ENCODE peak calls at places on chromosomes 2 and 18, in ten cellular contexts. J is GM10248, H is astrocyte of the spinal cord, X is uterus, Z is mucosa of descending colon, S is PC-3, T is fibroblast of mammary gland, W is psoas muscle, C is fibroblast of lung, B is astrocyte. I is an unnamed sample.

GRCh38 chr2:162716122-162716521 is 122.4 kb downstream of the KCNH7 start:
- DNase-seq in B (no peak), T (no peak), H (no peak), X (no peak), W (no peak), J (no peak), C (no peak), Z (no peak), S (no peak), I (no peak)

GRCh38 chr2:111123751-111124150 is 3.0 kb downstream of the BCL2L11 start:
- DNase-seq in H (no peak), T (no peak), S (no peak), J (no peak), Z (no peak), W (no peak), C (no peak), B (no peak), X (no peak), I (no peak)

GRCh38 chr2:236631361-236632291 is 62.0 kb downstream of the ACKR3 start:
- DNase-seq in T (no peak), S (no peak), H (no peak), Z (no peak), W (no peak), B (no peak), C (no peak), X (no peak), J (no peak), I (no peak)

GRCh38 chr18:61669320-61669719 is 223.5 kb downstream of the RNF152 start:
- DNase-seq in W (no peak), S (no peak), X (no peak), C (peak), J (no peak), T (peak), H (peak), Z (no peak), B (peak), I (no peak)

GRCh38 chr2:114127372-114127771 is 237.5 kb downstream of the ACTR3 start:
- DNase-seq in C (no peak), W (no peak), Z (no peak), B (peak), T (peak), H (no peak), J (no peak), X (no peak), S (no peak), I (no peak)

GRCh38 chr2:127927415-127927814 is 41.7 kb upstream of the AMMECR1L start:
- DNase-seq in X (no peak), C (no peak), Z (no peak), W (no peak), T (no peak), J (no peak), B (no peak), S (no peak), H (no peak), I (no peak)

GRCh38 chr2:60230037-60230436 is 323.4 kb downstream of the BCL11A start:
- DNase-seq in S (no peak), W (no peak), Z (no peak), T (no peak), B (no peak), J (no peak), H (no peak), C (no peak), X (no peak), I (no peak)

GRCh38 chr2:216024779-216025178 is 11.4 kb upstream of the MREG start:
- DNase-seq in H (no peak), S (no peak), W (no peak), Z (no peak), T (no peak), C (no peak), B (no peak), X (no peak), J (no peak), I (no peak)

GRCh38 chr2:193749485-193749884 is 1554.8 kb upstream of the TMEFF2 start:
- DNase-seq in W (no peak), T (no peak), X (no peak), B (no peak), S (no peak), C (no peak), Z (no peak), H (no peak), J (no peak), I (no peak)

GRCh38 chr18:73151086-73151485 is 283.3 kb upstream of the NETO1 start:
- DNase-seq in B (no peak), C (no peak), Z (no peak), X (no peak), J (no peak), S (no peak), T (no peak), H (no peak), W (no peak), I (no peak)

GRCh38 chr2:7109558-7109935 is 192.3 kb downstream of the RNF144A start:
- DNase-seq in W (no peak), J (no peak), B (no peak), T (no peak), S (no peak), X (no peak), Z (no peak), C (no peak), H (no peak), I (no peak)

GRCh38 chr18:62523631-62524442 is 1.0 kb downstream of the ZCCHC2 start:
- DNase-seq in X (peak), J (no peak), W (peak), C (peak), T (peak), S (peak), B (peak), H (peak), Z (peak), I (peak)

GRCh38 chr18:58057291-58057965 is 13.4 kb downstream of the NEDD4L start:
- DNase-seq in H (peak), X (no peak), J (no peak), T (no peak), W (no peak), B (no peak), S (no peak), C (no peak), Z (no peak), I (no peak)

GRCh38 chr2:219565130-219566080 is 5.9 kb downstream of the OBSL1 start:
- DNase-seq in Z (no peak), C (no peak), J (no peak), S (no peak), T (no peak), H (no peak), B (no peak), W (no peak), X (no peak), I (no peak)

GRCh38 chr2:206783718-206784117 is 18.3 kb downstream of the FASTKD2 start:
- DNase-seq in C (no peak), B (no peak), X (no peak), J (no peak), S (peak), Z (no peak), T (peak), H (no peak), W (no peak), I (peak)

GRCh38 chr2:62398295-62398855 is 107.6 kb downstream of the TMEM17 start:
- DNase-seq in H (no peak), X (no peak), B (no peak), S (no peak), T (no peak), W (no peak), J (peak), Z (no peak), C (no peak), I (no peak)

GRCh38 chr18:33440011-33440383 is 524 bp downstream of the CCDC178 start:
- DNase-seq in S (peak), H (peak), Z (peak), X (peak), C (peak), T (peak), J (peak), W (no peak), B (peak), I (peak)

GRCh38 chr18:51666717-51667320 is 469.3 kb upstream of the MEX3C start:
- DNase-seq in H (peak), S (peak), X (no peak), J (no peak), B (peak), W (no peak), C (no peak), T (peak), Z (no peak), I (no peak)

GRCh38 chr2:134149904-134150303 is 104.0 kb upstream of the MGAT5 start:
- DNase-seq in W (no peak), B (no peak), Z (no peak), T (no peak), X (no peak), C (no peak), S (no peak), H (no peak), J (no peak), I (no peak)

GRCh38 chr2:159497857-159498256 is 118.5 kb downstream of the BAZ2B start:
- DNase-seq in Z (no peak), J (no peak), T (no peak), B (no peak), C (no peak), W (no peak), H (no peak), X (no peak), S (peak), I (no peak)

GRCh38 chr2:236498369-236498768 is 71.3 kb upstream of the ACKR3 start:
- DNase-seq in S (peak), Z (no peak), J (no peak), T (peak), B (peak), X (no peak), C (no peak), H (peak), W (no peak), I (no peak)

GRCh38 chr2:18829331-18829902 is 240.0 kb upstream of the NT5C1B start:
- DNase-seq in B (peak), X (no peak), T (peak), S (peak), H (peak), J (no peak), C (peak), Z (no peak), W (no peak), I (no peak)

GRCh38 chr18:41391616-41392610 is 563.1 kb upstream of the PIK3C3 start:
- DNase-seq in W (peak), H (peak), S (peak), C (peak), B (peak), T (peak), J (peak), X (no peak), Z (peak), I (peak)

GRCh38 chr18:424071-424868 is 76.2 kb downstream of the COLEC12 start:
- DNase-seq in T (peak), J (no peak), C (no peak), Z (no peak), H (peak), B (no peak), S (no peak), X (peak), W (no peak), I (no peak)

GRCh38 chr2:238154570-238154969 is 4.2 kb upstream of the ERFE start:
- DNase-seq in Z (no peak), B (no peak), H (no peak), X (no peak), S (no peak), W (peak), J (no peak), C (no peak), T (no peak), I (no peak)

GRCh38 chr2:148963461-148963860 is 75.0 kb upstream of the LYPD6B start:
- DNase-seq in S (no peak), H (no peak), Z (no peak), B (no peak), T (no peak), X (no peak), J (no peak), W (no peak), C (no peak), I (no peak)

GRCh38 chr2:172282944-172283343 is 144.4 kb upstream of the ITGA6 start:
- DNase-seq in S (peak), X (no peak), H (peak), B (peak), Z (no peak), W (no peak), C (peak), J (no peak), T (peak), I (no peak)

GRCh38 chr2:23456881-23457760 is 72.1 kb downstream of the KLHL29 start:
- DNase-seq in B (peak), T (peak), Z (no peak), J (no peak), C (peak), X (no peak), S (peak), W (no peak), H (no peak), I (no peak)

GRCh38 chr2:153595939-153596338 is 117.4 kb upstream of the RPRM start:
- DNase-seq in C (no peak), X (no peak), J (no peak), H (peak), S (peak), W (no peak), Z (no peak), T (peak), B (no peak), I (no peak)

GRCh38 chr2:224847431-224847830 is 131.3 kb upstream of the CCDC195 start:
- DNase-seq in H (no peak), B (no peak), X (no peak), Z (no peak), S (no peak), C (peak), W (no peak), J (no peak), T (no peak), I (no peak)

GRCh38 chr18:21444465-21445023 is 156.0 kb downstream of the ESCO1 start:
- DNase-seq in B (peak), T (peak), H (peak), X (no peak), C (peak), W (no peak), S (peak), J (peak), Z (no peak), I (peak)

GRCh38 chr18:44552706-44553105 is 128.0 kb upstream of the SETBP1 start:
- DNase-seq in S (no peak), Z (no peak), H (peak), C (no peak), W (no peak), T (no peak), J (no peak), X (no peak), B (no peak), I (no peak)
- TF ChIP-seq CTCF in S (no peak), Z (no peak), H (no peak), C (no peak), W (no peak), T (no peak), J (no peak), X (no peak), B (no peak), I (no peak)

GRCh38 chr2:177030391-177031000 is 182.1 kb upstream of the HNRNPA3 start:
- DNase-seq in T (no peak), X (no peak), J (no peak), W (no peak), S (no peak), Z (no peak), B (no peak), C (no peak), H (no peak), I (no peak)

GRCh38 chr2:177028296-177028695 is 184.3 kb upstream of the HNRNPA3 start:
- DNase-seq in J (no peak), W (no peak), T (no peak), Z (no peak), C (no peak), B (no peak), H (no peak), X (no peak), S (no peak), I (no peak)

GRCh38 chr2:177031435-177032222 is 181.0 kb upstream of the HNRNPA3 start:
- DNase-seq in B (no peak), J (no peak), X (no peak), W (no peak), S (no peak), T (no peak), H (no peak), Z (no peak), C (no peak), I (no peak)

GRCh38 chr2:177029075-177029474 is 183.5 kb upstream of the HNRNPA3 start:
- DNase-seq in X (no peak), T (no peak), H (no peak), B (no peak), S (no peak), J (no peak), C (no peak), Z (no peak), W (no peak), I (no peak)

GRCh38 chr2:177029501-177029900 is 183.1 kb upstream of the HNRNPA3 start:
- DNase-seq in W (no peak), C (no peak), X (no peak), H (no peak), B (no peak), S (peak), Z (no peak), J (no peak), T (no peak), I (no peak)
- TF ChIP-seq CTCF in W (no peak), C (no peak), X (no peak), H (no peak), B (no peak), S (peak), Z (no peak), J (no peak), T (no peak), I (no peak)

DNA sequence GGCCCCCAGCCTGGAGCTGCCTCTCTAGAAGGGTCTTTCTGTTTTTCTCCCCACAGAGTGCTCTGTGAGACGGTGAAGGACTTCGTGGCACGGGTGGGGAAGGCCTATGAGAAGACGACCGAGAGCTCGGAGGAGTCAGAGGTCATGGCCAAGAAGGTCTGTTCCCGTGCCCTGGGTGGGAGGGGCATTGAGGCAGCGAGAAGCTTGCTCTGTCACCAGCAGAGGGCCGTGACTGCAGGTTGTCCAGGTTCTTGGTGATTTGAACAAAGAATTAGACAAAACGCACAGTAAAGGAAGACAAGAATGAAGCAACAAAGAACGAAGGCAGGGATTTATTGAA is 93.9 kb downstream of the DGKD start:
- DNase-seq in X (peak), B (no peak), T (no peak), H (no peak), J (no peak), C (no peak), S (peak), Z (peak), W (peak), I (peak)
- TF ChIP-seq CTCF in X (no peak), B (peak), T (peak), H (peak), J (no peak), C (no peak), S (peak), Z (no peak), W (peak), I (no peak)

GRCh38 chr18:76823574-76823973 is 1.2 kb downstream of the ZNF236 start:
- DNase-seq in W (peak), B (peak), T (peak), J (peak), Z (peak), C (peak), H (peak), X (peak), S (no peak), I (peak)
- TF ChIP-seq CTCF in W (no peak), B (no peak), T (peak), J (peak), Z (no peak), C (peak), H (peak), X (no peak), S (peak), I (no peak)

DNA sequence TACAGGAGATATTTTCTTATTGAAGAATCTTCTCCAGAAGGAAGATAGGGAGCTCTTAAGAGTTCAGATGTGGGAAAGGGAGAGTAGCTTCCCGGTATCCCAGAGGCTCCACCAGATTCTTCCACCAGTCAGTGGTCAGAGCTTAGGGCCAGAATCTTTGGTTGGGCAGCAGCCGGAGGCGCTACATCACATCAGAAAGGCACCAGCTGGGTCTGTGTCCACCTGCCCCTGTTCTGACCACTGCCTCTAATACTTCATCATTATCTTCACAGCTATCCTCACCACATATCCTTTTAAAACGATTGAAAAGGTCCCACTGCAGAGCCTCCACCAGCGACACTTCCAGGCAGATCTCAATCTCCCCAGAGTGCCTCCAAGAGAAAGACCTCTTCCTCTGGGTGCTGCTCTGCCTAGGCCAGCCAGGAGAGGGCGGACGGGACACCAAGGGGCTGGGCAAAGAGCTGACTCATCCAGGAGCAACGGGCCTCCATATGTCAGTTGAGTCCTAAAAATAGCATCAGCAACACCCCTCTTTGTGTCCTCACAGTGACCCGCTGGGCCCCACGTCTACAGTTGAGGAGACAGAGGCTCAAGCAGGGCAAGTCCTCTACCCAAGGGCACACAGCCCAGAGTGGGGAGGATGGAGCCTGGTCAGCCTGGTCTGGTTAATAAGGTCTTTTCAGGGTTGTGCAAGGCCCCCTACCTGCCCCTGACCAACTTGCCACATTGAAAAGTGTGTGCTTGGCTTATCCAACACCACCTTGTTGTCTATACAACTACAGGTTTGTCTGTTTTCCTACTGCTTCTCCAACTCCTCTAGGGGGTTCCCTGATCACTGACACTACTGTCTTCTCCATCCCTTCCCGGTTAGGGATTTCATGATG is 81.2 kb downstream of the ADD2 start:
- DNase-seq in J (peak), W (peak), T (peak), H (peak), Z (no peak), S (peak), X (no peak), C (peak), B (peak), I (peak)
- TF ChIP-seq CTCF in J (peak), W (no peak), T (peak), H (peak), Z (no peak), S (peak), X (no peak), C (no peak), B (peak), I (no peak)

GRCh38 chr2:16635796-16636699 is 29.6 kb downstream of the CYRIA start:
- DNase-seq in X (no peak), W (no peak), T (peak), Z (no peak), H (peak), S (no peak), C (no peak), J (no peak), B (peak), I (no peak)
- TF ChIP-seq CTCF in X (no peak), W (peak), T (no peak), Z (no peak), H (peak), S (no peak), C (no peak), J (no peak), B (no peak), I (no peak)

GRCh38 chr2:10891391-10891790 is 20.3 kb upstream of the KCNF1 start:
- DNase-seq in T (no peak), W (no peak), H (no peak), J (no peak), S (no peak), X (no peak), C (no peak), B (no peak), Z (no peak), I (no peak)

GRCh38 chr2:10890706-10891270 is 20.9 kb upstream of the KCNF1 start:
- DNase-seq in J (no peak), S (no peak), C (no peak), T (no peak), W (no peak), Z (no peak), B (no peak), H (no peak), X (no peak), I (no peak)

GRCh38 chr2:10892796-10893350 is 18.9 kb upstream of the KCNF1 start:
- DNase-seq in B (no peak), X (no peak), S (no peak), H (no peak), T (no peak), J (no peak), Z (no peak), C (no peak), W (no peak), I (no peak)

GRCh38 chr2:10891848-10892247 is 19.9 kb upstream of the KCNF1 start:
- DNase-seq in W (no peak), T (no peak), J (no peak), C (no peak), X (no peak), B (no peak), Z (no peak), H (no peak), S (no peak), I (no peak)

DNA sequence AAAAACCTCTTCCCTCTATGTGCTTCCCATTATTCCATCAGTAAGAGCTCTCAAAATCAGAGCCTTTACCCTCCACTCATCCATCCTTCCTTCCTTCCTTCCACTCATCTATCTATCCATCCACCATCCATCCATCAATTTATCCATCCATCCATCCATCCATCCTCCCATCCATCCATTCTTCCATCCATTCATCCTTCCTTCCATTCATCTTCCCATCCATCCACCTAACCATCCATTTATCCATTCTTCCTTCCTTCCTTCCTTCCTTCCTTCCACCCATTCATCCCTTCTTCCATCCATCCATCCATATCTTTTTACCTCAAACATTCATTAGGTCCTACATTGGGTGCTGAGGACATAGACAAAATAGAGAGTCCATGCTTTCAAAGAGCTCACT is 19.4 kb upstream of the KCNF1 start:
- DNase-seq in Z (no peak), W (no peak), H (no peak), T (no peak), S (no peak), C (no peak), X (no peak), J (no peak), B (no peak), I (no peak)
- TF ChIP-seq CTCF in Z (no peak), W (no peak), H (no peak), T (no peak), S (no peak), C (no peak), X (no peak), J (no peak), B (no peak), I (no peak)

GRCh38 chr2:222671259-222672067 is at the start of gene MOGAT1:
- DNase-seq in S (no peak), C (peak), H (peak), T (no peak), X (peak), B (no peak), W (peak), Z (peak), J (peak), I (peak)
- TF ChIP-seq CTCF in S (no peak), C (no peak), H (no peak), T (peak), X (no peak), B (no peak), W (no peak), Z (no peak), J (no peak), I (no peak)

I was measured in endothelial cell.